ENCODE peak calls at places on chromosomes 4 and X, in five cellular contexts. K is CD8-positive, alpha-beta T cell; Q is stimulated activated CD8-positive, alpha-beta memory T cell treated with anti-CD3 and anti-CD28 coated beads, Interleukin-7, amount 100 ng/mL, for 1 hour; J is NCI-H1092; N is NCI-H524. U is an unnamed sample.

GRCh38 chrX:120731386-120731785 is 101.5 kb upstream of the C1GALT1C1 start:
- DNase-seq in J (no peak), N (no peak), K (no peak), Q (no peak), U (no peak)

GRCh38 chr4:109022941-109023340 is 260.1 kb upstream of the ETNPPL start:
- DNase-seq in K (no peak), J (no peak), Q (no peak), N (no peak), U (no peak)

GRCh38 chrX:124300412-124300811 is 32.0 kb upstream of the TEX13D start:
- DNase-seq in Q (no peak), K (no peak), J (no peak), N (no peak), U (no peak)

GRCh38 chr4:4853371-4853823 is 6.1 kb upstream of the MSX1 start:
- DNase-seq in J (no peak), K (no peak), N (no peak), Q (no peak), U (no peak)

GRCh38 chr4:136241221-136241986 is 1290.9 kb downstream of the PCDH18 start:
- DNase-seq in J (no peak), Q (no peak), K (no peak), N (no peak), U (no peak)

GRCh38 chrX:153922932-153923857 is 2.9 kb downstream of the ARHGAP4 start:
- DNase-seq in N (peak), J (peak), K (no peak), Q (no peak), U (peak)

GRCh38 chr4:76987153-76987562 is 37.6 kb downstream of the SEPTIN11 start:
- DNase-seq in N (no peak), Q (no peak), K (no peak), J (no peak), U (peak)

GRCh38 chrX:56802921-56803848 is 74.1 kb downstream of the NBDY start:
- DNase-seq in J (peak), Q (no peak), N (no peak), K (no peak), U (peak)

U was measured in SJSA1.